ENCODE peak calls at places on chromosome 6, in five cellular contexts. I, B, D, H and A are unnamed samples.

GRCh38 chr6:15536201-15536955 is 126.5 kb downstream of the DTNBP1 start:
- DNase-seq in I (no peak), B (no peak), D (no peak), H (no peak), A (no peak)

GRCh38 chr6:71444222-71444621 is 155.6 kb downstream of the OGFRL1 start:
- DNase-seq in I (peak; percentile 22), B (no peak), D (no peak), H (peak; percentile 3), A (no peak)

GRCh38 chr6:107746461-107747030 is 77.6 kb downstream of the SCML4 start:
- DNase-seq in I (no peak), B (no peak), D (no peak), H (no peak), A (no peak)

GRCh38 chr6:32244270-32244669 is 20.4 kb upstream of the NOTCH4 start:
- DNase-seq in I (no peak), B (no peak), D (no peak), H (no peak), A (no peak)

GRCh38 chr6:5423251-5423650 is 161.9 kb downstream of the FARS2 start:
- DNase-seq in I (no peak), B (no peak), D (no peak), H (no peak), A (no peak)

GRCh38 chr6:169454204-169454871 is 200.7 kb upstream of the THBS2 start:
- DNase-seq in I (peak; percentile 75), B (no peak), D (no peak), H (peak; percentile 11), A (no peak)

GRCh38 chr6:128807577-128807976 is 75.4 kb upstream of the LAMA2 start:
- DNase-seq in I (peak; percentile 58), B (no peak), D (no peak), H (peak; percentile 16), A (no peak)

GRCh38 chr6:52020961-52021570 is 66.3 kb downstream of the PKHD1 start:
- DNase-seq in I (peak; percentile 51), B (peak; percentile 10), D (no peak), H (peak; percentile 36), A (no peak)

GRCh38 chr6:161242779-161243693 is 30.8 kb downstream of the AGPAT4 start:
- DNase-seq in I (no peak), B (no peak), D (no peak), H (no peak), A (no peak)

GRCh38 chr6:312704-313485 is 20.6 kb downstream of the DUSP22 start:
- DNase-seq in I (no peak), B (no peak), D (no peak), H (no peak), A (no peak)

GRCh38 chr6:116616757-116617093 is 446 bp downstream of the RSPH4A start:
- DNase-seq in I (peak; percentile 38), B (no peak), D (no peak), H (no peak), A (no peak)

GRCh38 chr6:53309059-53309896 is 39.5 kb downstream of the ELOVL5 start:
- DNase-seq in I (no peak), B (peak; percentile 68), D (no peak), H (peak; percentile 56), A (no peak)

GRCh38 chr6:144909753-144910280 is 624.7 kb downstream of the UTRN start:
- DNase-seq in I (peak; percentile 44), B (no peak), D (no peak), H (no peak), A (no peak)

GRCh38 chr6:5905431-5906339 is 101.0 kb downstream of the NRN1 start:
- DNase-seq in I (peak; percentile 28), B (no peak), D (no peak), H (no peak), A (no peak)

GRCh38 chr6:143592335-143592734 is 80.8 kb upstream of the FUCA2 start:
- DNase-seq in I (peak; percentile 57), B (no peak), D (no peak), H (peak; percentile 23), A (no peak)

GRCh38 chr6:31203345-31203979 is 33.0 kb upstream of the POU5F1 start:
- DNase-seq in I (peak; percentile 97), B (no peak), D (peak; percentile 55), H (peak; percentile 75), A (peak; percentile 54)

GRCh38 chr6:126633362-126633761 is 293.4 kb downstream of the CENPW start:
- DNase-seq in I (no peak), B (no peak), D (no peak), H (no peak), A (no peak)

GRCh38 chr6:100464910-100465700 is at the start of gene SIM1:
- DNase-seq in I (peak; percentile 97), B (peak; percentile 67), D (no peak), H (no peak), A (no peak)

GRCh38 chr6:169976301-169977081 is 225.1 kb downstream of the ERMARD start:
- DNase-seq in I (no peak), B (no peak), D (no peak), H (no peak), A (no peak)

GRCh38 chr6:15905488-15906392 is 223.1 kb upstream of the MYLIP start:
- DNase-seq in I (no peak), B (no peak), D (no peak), H (no peak), A (no peak)

GRCh38 chr6:25477006-25477590 is 174.9 kb upstream of the SCGN start:
- DNase-seq in I (peak; percentile 37), B (no peak), D (no peak), H (no peak), A (no peak)

GRCh38 chr6:2875840-2876207 is 27.3 kb downstream of the SERPINB9 start:
- DNase-seq in I (peak; percentile 37), B (no peak), D (no peak), H (no peak), A (no peak)

GRCh38 chr6:110562316-110562915 is 86.0 kb upstream of the SLC22A16 start:
- DNase-seq in I (no peak), B (no peak), D (no peak), H (no peak), A (no peak)

GRCh38 chr6:157464653-157465535 is 83.9 kb downstream of the ZDHHC14 start:
- DNase-seq in I (no peak), B (no peak), D (no peak), H (no peak), A (no peak)

GRCh38 chr6:37236921-37237320 is 20.7 kb upstream of the TBC1D22B start:
- DNase-seq in I (peak; percentile 51), B (no peak), D (no peak), H (no peak), A (no peak)

GRCh38 chr6:48614326-48614725 is 503.3 kb upstream of the PTCHD4 start:
- DNase-seq in I (no peak), B (no peak), D (no peak), H (no peak), A (no peak)

GRCh38 chr6:79657238-79657637 is 26.1 kb downstream of the SH3BGRL2 start:
- DNase-seq in I (no peak), B (no peak), D (no peak), H (no peak), A (no peak)

GRCh38 chr6:123622780-123623179 is 14.0 kb downstream of the TRDN start:
- DNase-seq in I (no peak), B (no peak), D (no peak), H (no peak), A (no peak)

GRCh38 chr6:41732601-41733348 is 2.6 kb downstream of the TFEB start:
- DNase-seq in I (no peak), B (no peak), D (peak; percentile 32), H (no peak), A (no peak)

GRCh38 chr6:2791124-2792050 is 26.2 kb downstream of the WRNIP1 start:
- DNase-seq in I (peak; percentile 90), B (no peak), D (peak; percentile 46), H (peak; percentile 81), A (no peak)

GRCh38 chr6:166474721-166475565 is 92.2 kb upstream of the MPC1 start:
- DNase-seq in I (no peak), B (no peak), D (no peak), H (no peak), A (no peak)

GRCh38 chr6:4928426-4928825 is 75.4 kb downstream of the RPP40 start:
- DNase-seq in I (peak; percentile 68), B (no peak), D (no peak), H (no peak), A (no peak)

GRCh38 chr6:21846541-21847451 is 253.2 kb downstream of the SOX4 start:
- DNase-seq in I (no peak), B (peak; percentile 90), D (no peak), H (peak; percentile 25), A (peak; percentile 92)

GRCh38 chr6:16278048-16278724 is 39.8 kb downstream of the GMPR start:
- DNase-seq in I (peak; percentile 31), B (no peak), D (no peak), H (no peak), A (no peak)